ENCODE peak calls at places on chromosomes 11 and 22, in six cellular contexts. R is HCT116, J is HepG2, Y is GM12878, W is T47D, D is H1. C is an unnamed sample.

GRCh38 chr22:40979871-40980270 is 28.7 kb downstream of the RBX1 start:
- DNase-seq in R (no peak), J (no peak), Y (no peak), W (no peak), D (no peak), C (no peak)

GRCh38 chr22:36910461-36910860 is 3.0 kb upstream of the CSF2RB start:
- DNase-seq in R (no peak), J (no peak), Y (no peak), W (no peak), D (no peak), C (no peak)

GRCh38 chr11:8098361-8098760 is 17.4 kb downstream of the TUB start:
- DNase-seq in R (no peak), J (no peak), Y (no peak), W (no peak), D (no peak), C (no peak)

GRCh38 chr11:134442246-134442645 is 30.2 kb upstream of the B3GAT1 start:
- DNase-seq in R (no peak), J (no peak), Y (no peak), W (no peak), D (no peak), C (no peak)

GRCh38 chr11:33391188-33391892 is 134.2 kb downstream of the HIPK3 start:
- DNase-seq in R (no peak), J (no peak), Y (no peak), W (no peak), D (no peak), C (no peak)

GRCh38 chr11:73965764-73966121 is 14.9 kb downstream of the DNAJB13 start:
- DNase-seq in R (no peak), J (no peak), Y (no peak), W (no peak), D (no peak), C (no peak)

GRCh38 chr11:67054851-67055523 is 1.7 kb upstream of the RHOD start:
- DNase-seq in R (peak; percentile 26), J (peak; percentile 94), Y (no peak), W (peak; percentile 88), D (no peak), C (peak; percentile 77)

GRCh38 chr11:25242928-25243327 is 746.1 kb downstream of the LUZP2 start:
- DNase-seq in R (no peak), J (no peak), Y (no peak), W (no peak), D (no peak), C (no peak)

GRCh38 chr22:45460288-45461109 is 42.2 kb upstream of the FBLN1 start:
- DNase-seq in R (no peak), J (no peak), Y (no peak), W (no peak), D (no peak), C (peak; percentile 60)

GRCh38 chr22:40499187-40499753 is 128.9 kb downstream of the SGSM3 start:
- DNase-seq in R (peak; percentile 79), J (peak; percentile 84), Y (peak; percentile 55), W (no peak), D (peak; percentile 10), C (peak; percentile 14)

GRCh38 chr11:15843309-15843857 is 513.0 kb downstream of the SOX6 start:
- DNase-seq in R (no peak), J (no peak), Y (no peak), W (no peak), D (no peak), C (peak; percentile 60)

GRCh38 chr11:125342281-125342980 is 153.6 kb downstream of the FEZ1 start:
- DNase-seq in R (no peak), J (no peak), Y (no peak), W (no peak), D (no peak), C (no peak)

GRCh38 chr11:111910637-111911562 is 670 bp downstream of the CRYAB start:
- DNase-seq in R (no peak), J (no peak), Y (no peak), W (no peak), D (no peak), C (no peak)

GRCh38 chr22:23789638-23790037 is 2.9 kb downstream of the SMARCB1 start:
- DNase-seq in R (no peak), J (peak; percentile 71), Y (no peak), W (no peak), D (no peak), C (peak; percentile 56)

GRCh38 chr11:79794057-79794456 is 353.2 kb upstream of the TENM4 start:
- DNase-seq in R (no peak), J (no peak), Y (no peak), W (no peak), D (no peak), C (no peak)

GRCh38 chr22:44103735-44104134 is 77.0 kb upstream of the PARVG start:
- DNase-seq in R (no peak), J (no peak), Y (no peak), W (no peak), D (no peak), C (no peak)

GRCh38 chr22:42938976-42939375 is 76.0 kb downstream of the PACSIN2 start:
- DNase-seq in R (no peak), J (no peak), Y (no peak), W (no peak), D (no peak), C (no peak)

GRCh38 chr11:9728058-9728457 is 64.2 kb downstream of the SWAP70 start:
- DNase-seq in R (no peak), J (no peak), Y (no peak), W (no peak), D (no peak), C (no peak)

GRCh38 chr22:29205598-29206371 is at the start of gene EMID1:
- DNase-seq in R (no peak), J (no peak), Y (no peak), W (peak; percentile 51), D (no peak), C (peak; percentile 90)

GRCh38 chr11:59611570-59612565 is 3.7 kb downstream of the OSBP start:
- DNase-seq in R (no peak), J (peak; percentile 52), Y (no peak), W (peak; percentile 30), D (no peak), C (no peak)

GRCh38 chr11:1207451-1208360 is 15.2 kb upstream of the MUC5B start:
- DNase-seq in R (no peak), J (no peak), Y (no peak), W (no peak), D (no peak), C (peak; percentile 13)

GRCh38 chr22:39924286-39924685 is 23.4 kb downstream of the GRAP2 start:
- DNase-seq in R (no peak), J (no peak), Y (no peak), W (no peak), D (no peak), C (no peak)

GRCh38 chr22:40332319-40332781 is 13.9 kb upstream of the ADSL start:
- DNase-seq in R (no peak), J (no peak), Y (no peak), W (no peak), D (no peak), C (peak; percentile 32)

GRCh38 chr11:10348650-10349280 is 43.9 kb downstream of the ADM start:
- DNase-seq in R (no peak), J (peak; percentile 15), Y (no peak), W (no peak), D (no peak), C (no peak)

DNA sequence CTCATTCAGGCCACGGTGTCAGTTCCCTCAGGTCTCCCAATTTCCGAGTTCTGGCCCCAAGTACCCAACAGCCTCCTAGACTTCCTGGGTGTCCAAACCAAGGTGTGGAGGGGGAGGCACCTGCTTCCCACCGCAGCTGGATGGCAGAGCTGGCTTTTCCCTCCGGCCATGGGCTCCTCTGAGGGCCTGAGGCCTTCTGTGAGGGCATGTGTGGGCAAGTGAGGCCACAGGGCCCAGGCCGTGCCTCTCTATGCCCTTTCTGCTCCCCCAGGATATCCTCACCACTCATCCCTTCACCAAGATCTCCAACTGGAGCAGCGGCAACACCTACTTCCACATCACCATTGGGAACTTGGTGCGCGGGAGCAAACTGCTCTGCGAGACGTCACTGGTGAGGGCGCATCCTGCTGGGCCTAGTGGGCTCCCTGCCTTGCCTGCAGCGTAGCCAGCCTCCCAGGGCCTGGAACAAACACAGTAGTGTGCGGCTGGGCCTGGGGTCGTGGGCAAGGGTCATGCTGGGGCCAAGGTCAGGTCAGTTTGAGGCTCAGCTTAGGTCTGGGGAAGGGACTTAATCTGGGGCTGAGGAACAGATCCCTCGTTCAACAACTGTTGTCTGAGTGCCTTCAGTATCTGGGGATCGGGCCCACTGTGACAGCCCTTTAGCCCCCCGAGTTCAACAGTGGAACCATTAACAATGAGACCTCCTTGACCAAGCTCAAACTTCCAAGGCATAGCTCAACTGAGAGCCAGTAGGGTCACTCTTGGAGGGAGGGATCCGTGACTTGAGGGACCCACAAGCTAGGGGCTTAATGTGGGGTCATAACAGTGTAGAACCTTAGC is 85.8 kb downstream of the MYO7A start:
- DNase-seq in R (no peak), J (no peak), Y (no peak), W (no peak), D (no peak), C (no peak)
- TF ChIP-seq JUND in R (no peak), J (no peak), Y (no peak), W (no peak), D (no peak), C (no peak)

GRCh38 chr11:16956538-16957153 is 57.6 kb downstream of the PLEKHA7 start:
- DNase-seq in R (peak; percentile 21), J (no peak), Y (no peak), W (no peak), D (peak; percentile 27), C (no peak)

GRCh38 chr11:16963316-16963876 is 50.8 kb downstream of the PLEKHA7 start:
- DNase-seq in R (no peak), J (no peak), Y (no peak), W (no peak), D (no peak), C (no peak)

GRCh38 chr11:16960250-16960649 is 54.0 kb downstream of the PLEKHA7 start:
- DNase-seq in R (no peak), J (peak; percentile 56), Y (no peak), W (no peak), D (no peak), C (no peak)

GRCh38 chr11:16958833-16959232 is 55.4 kb downstream of the PLEKHA7 start:
- DNase-seq in R (no peak), J (no peak), Y (no peak), W (no peak), D (no peak), C (no peak)

GRCh38 chr11:16959528-16960100 is 54.6 kb downstream of the PLEKHA7 start:
- DNase-seq in R (no peak), J (no peak), Y (no peak), W (no peak), D (no peak), C (no peak)
- TF ChIP-seq JUND in R (no peak), J (no peak), Y (no peak), W (no peak), D (no peak), C (no peak)

DNA sequence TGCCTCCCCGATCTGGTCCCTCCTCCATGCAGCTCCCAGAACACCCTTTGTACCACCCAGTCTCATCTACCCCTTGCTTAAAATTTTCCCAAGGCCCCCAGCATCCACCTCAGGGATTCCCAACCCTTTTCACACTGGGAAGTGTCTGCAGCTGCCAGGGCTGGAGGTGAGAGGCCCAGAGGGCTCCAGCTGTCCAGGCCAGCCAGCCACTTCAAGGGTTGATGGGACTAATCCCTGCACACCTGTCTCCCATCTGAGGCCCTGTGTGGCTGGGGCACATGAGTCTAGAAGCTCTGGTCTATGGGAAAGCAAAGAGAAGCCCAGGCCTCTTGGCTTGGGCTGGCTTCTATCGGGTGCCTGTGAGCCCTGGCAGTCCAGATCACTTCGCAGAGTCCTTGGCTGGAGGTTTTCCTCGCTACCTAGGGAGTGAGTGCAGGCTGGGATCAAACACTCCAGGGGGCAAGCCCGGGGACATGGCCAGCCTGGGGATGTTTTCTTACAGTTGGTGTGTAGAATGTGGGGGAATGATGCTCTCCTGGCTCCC is 41.1 kb upstream of the TPBGL start:
- DNase-seq in R (no peak), J (no peak), Y (no peak), W (no peak), D (no peak), C (no peak)
- TF ChIP-seq JUND in R (no peak), J (no peak), Y (no peak), W (no peak), D (no peak), C (no peak)

GRCh38 chr11:3136542-3137455 is 28.3 kb downstream of the OSBPL5 start:
- DNase-seq in R (no peak), J (no peak), Y (no peak), W (no peak), D (no peak), C (no peak)
- TF ChIP-seq JUND in R (no peak), J (no peak), Y (no peak), W (no peak), D (no peak), C (no peak)

C was measured in SK-N-SH.